ENCODE peak calls at places on chromosomes 4 and X, in six cellular contexts. One of them, this sample, is unnamed.

GRCh38 chr4:98662619-98663225 is 4.3 kb upstream of the TSPAN5 start:
- DNase-seq in activated T-cell treated with anti-CD3 and anti-CD28 coated beads, Interleukin-2, amount 50 U/mL, for 72 hours: peak
- DNase-seq in stimulated activated CD4-positive, alpha-beta T cell treated with anti-CD3 and anti-CD28 coated beads, Interleukin-1b, Interleukin-23, amount 100 ng/mL, for 48 hours: peak
- DNase-seq in fibroblast of villous mesenchyme: no peak
- DNase-seq in small intestine: peak
- DNase-seq in DMS153: no peak
- DNase-seq in this sample: no peak

GRCh38 chr4:98491862-98492554 is 166.4 kb downstream of the TSPAN5 start:
- DNase-seq in activated T-cell treated with anti-CD3 and anti-CD28 coated beads, Interleukin-2, amount 50 U/mL, for 72 hours: no peak
- DNase-seq in stimulated activated CD4-positive, alpha-beta T cell treated with anti-CD3 and anti-CD28 coated beads, Interleukin-1b, Interleukin-23, amount 100 ng/mL, for 48 hours: no peak
- DNase-seq in fibroblast of villous mesenchyme: peak
- DNase-seq in small intestine: no peak
- DNase-seq in DMS153: no peak
- DNase-seq in this sample: no peak

GRCh38 chrX:17758382-17758781 is 21.1 kb downstream of the SCML1 start:
- DNase-seq in activated T-cell treated with anti-CD3 and anti-CD28 coated beads, Interleukin-2, amount 50 U/mL, for 72 hours: no peak
- DNase-seq in stimulated activated CD4-positive, alpha-beta T cell treated with anti-CD3 and anti-CD28 coated beads, Interleukin-1b, Interleukin-23, amount 100 ng/mL, for 48 hours: no peak
- DNase-seq in fibroblast of villous mesenchyme: no peak
- DNase-seq in small intestine: no peak
- DNase-seq in DMS153: no peak
- DNase-seq in this sample: no peak

GRCh38 chrX:51456814-51457213 is 39.6 kb downstream of the NUDT11 start:
- DNase-seq in activated T-cell treated with anti-CD3 and anti-CD28 coated beads, Interleukin-2, amount 50 U/mL, for 72 hours: no peak
- DNase-seq in stimulated activated CD4-positive, alpha-beta T cell treated with anti-CD3 and anti-CD28 coated beads, Interleukin-1b, Interleukin-23, amount 100 ng/mL, for 48 hours: no peak
- DNase-seq in fibroblast of villous mesenchyme: no peak
- DNase-seq in small intestine: no peak
- DNase-seq in DMS153: no peak
- DNase-seq in this sample: peak

GRCh38 chr4:142512161-142512560 is 333.9 kb downstream of the INPP4B start:
- DNase-seq in activated T-cell treated with anti-CD3 and anti-CD28 coated beads, Interleukin-2, amount 50 U/mL, for 72 hours: no peak
- DNase-seq in stimulated activated CD4-positive, alpha-beta T cell treated with anti-CD3 and anti-CD28 coated beads, Interleukin-1b, Interleukin-23, amount 100 ng/mL, for 48 hours: no peak
- DNase-seq in fibroblast of villous mesenchyme: no peak
- DNase-seq in small intestine: no peak
- DNase-seq in DMS153: no peak
- DNase-seq in this sample: no peak

GRCh38 chr4:123785515-123785914 is 388.9 kb downstream of the SPRY1 start:
- DNase-seq in activated T-cell treated with anti-CD3 and anti-CD28 coated beads, Interleukin-2, amount 50 U/mL, for 72 hours: no peak
- DNase-seq in stimulated activated CD4-positive, alpha-beta T cell treated with anti-CD3 and anti-CD28 coated beads, Interleukin-1b, Interleukin-23, amount 100 ng/mL, for 48 hours: no peak
- DNase-seq in fibroblast of villous mesenchyme: peak
- DNase-seq in small intestine: no peak
- DNase-seq in DMS153: no peak
- DNase-seq in this sample: no peak

GRCh38 chrX:104668550-104668949 is 102.6 kb downstream of the IL1RAPL2 start:
- DNase-seq in activated T-cell treated with anti-CD3 and anti-CD28 coated beads, Interleukin-2, amount 50 U/mL, for 72 hours: no peak
- DNase-seq in stimulated activated CD4-positive, alpha-beta T cell treated with anti-CD3 and anti-CD28 coated beads, Interleukin-1b, Interleukin-23, amount 100 ng/mL, for 48 hours: no peak
- DNase-seq in fibroblast of villous mesenchyme: no peak
- DNase-seq in small intestine: peak
- DNase-seq in DMS153: no peak
- DNase-seq in this sample: no peak

GRCh38 chr4:40199179-40199670 is 2.4 kb downstream of the RHOH start:
- DNase-seq in activated T-cell treated with anti-CD3 and anti-CD28 coated beads, Interleukin-2, amount 50 U/mL, for 72 hours: no peak
- DNase-seq in stimulated activated CD4-positive, alpha-beta T cell treated with anti-CD3 and anti-CD28 coated beads, Interleukin-1b, Interleukin-23, amount 100 ng/mL, for 48 hours: no peak
- DNase-seq in fibroblast of villous mesenchyme: no peak
- DNase-seq in small intestine: no peak
- DNase-seq in DMS153: no peak
- DNase-seq in this sample: no peak

GRCh38 chr4:7244766-7245320 is 52.5 kb downstream of the SORCS2 start:
- DNase-seq in activated T-cell treated with anti-CD3 and anti-CD28 coated beads, Interleukin-2, amount 50 U/mL, for 72 hours: no peak
- DNase-seq in stimulated activated CD4-positive, alpha-beta T cell treated with anti-CD3 and anti-CD28 coated beads, Interleukin-1b, Interleukin-23, amount 100 ng/mL, for 48 hours: no peak
- DNase-seq in fibroblast of villous mesenchyme: no peak
- DNase-seq in small intestine: no peak
- DNase-seq in DMS153: no peak
- DNase-seq in this sample: no peak

GRCh38 chrX:153929576-153929975 is 3.5 kb upstream of the ARHGAP4 start:
- DNase-seq in activated T-cell treated with anti-CD3 and anti-CD28 coated beads, Interleukin-2, amount 50 U/mL, for 72 hours: no peak
- DNase-seq in stimulated activated CD4-positive, alpha-beta T cell treated with anti-CD3 and anti-CD28 coated beads, Interleukin-1b, Interleukin-23, amount 100 ng/mL, for 48 hours: no peak
- DNase-seq in fibroblast of villous mesenchyme: no peak
- DNase-seq in small intestine: no peak
- DNase-seq in DMS153: no peak
- DNase-seq in this sample: no peak

GRCh38 chrX:110242371-110242770 is 75.5 kb downstream of the AMMECR1 start:
- DNase-seq in activated T-cell treated with anti-CD3 and anti-CD28 coated beads, Interleukin-2, amount 50 U/mL, for 72 hours: no peak
- DNase-seq in stimulated activated CD4-positive, alpha-beta T cell treated with anti-CD3 and anti-CD28 coated beads, Interleukin-1b, Interleukin-23, amount 100 ng/mL, for 48 hours: no peak
- DNase-seq in fibroblast of villous mesenchyme: no peak
- DNase-seq in small intestine: no peak
- DNase-seq in DMS153: no peak
- DNase-seq in this sample: no peak